ENCODE peak calls at places on chromosome 5, in five cellular contexts. One of them, this sample, is unnamed.

GRCh38 chr5:77396017-77396416 is 96.1 kb downstream of the WDR41 start:
- DNase-seq in choroid plexus epithelial cell: no peak
- DNase-seq in cardiac fibroblast: no peak
- DNase-seq in mucosa of descending colon: no peak
- DNase-seq in IMR-90: no peak
- DNase-seq in this sample: no peak

GRCh38 chr5:38466444-38467189 is 89.8 kb downstream of the LIFR start:
- DNase-seq in choroid plexus epithelial cell: peak; percentile 99
- DNase-seq in cardiac fibroblast: peak; percentile 74
- DNase-seq in mucosa of descending colon: peak; percentile 46
- DNase-seq in IMR-90: no peak
- DNase-seq in this sample: peak; percentile 95

GRCh38 chr5:18141260-18141659 is 507.0 kb downstream of the TAF11L14 start:
- DNase-seq in choroid plexus epithelial cell: no peak
- DNase-seq in cardiac fibroblast: no peak
- DNase-seq in mucosa of descending colon: no peak
- DNase-seq in IMR-90: no peak
- DNase-seq in this sample: no peak

GRCh38 chr5:180915924-180916323 is 17.0 kb downstream of the BTNL8 start:
- DNase-seq in choroid plexus epithelial cell: no peak
- DNase-seq in cardiac fibroblast: no peak
- DNase-seq in mucosa of descending colon: no peak
- DNase-seq in IMR-90: no peak
- DNase-seq in this sample: no peak

GRCh38 chr5:95080026-95080425 is 204.9 kb downstream of the MCTP1 start:
- DNase-seq in choroid plexus epithelial cell: peak; percentile 35
- DNase-seq in cardiac fibroblast: peak; percentile 33
- DNase-seq in mucosa of descending colon: no peak
- DNase-seq in IMR-90: no peak
- DNase-seq in this sample: peak; percentile 16

GRCh38 chr5:140310434-140310833 is 7.5 kb upstream of the PFDN1 start:
- DNase-seq in choroid plexus epithelial cell: no peak
- DNase-seq in cardiac fibroblast: peak; percentile 64
- DNase-seq in mucosa of descending colon: no peak
- DNase-seq in IMR-90: no peak
- DNase-seq in this sample: no peak

GRCh38 chr5:32311404-32312193 is 1.1 kb downstream of the MTMR12 start:
- DNase-seq in choroid plexus epithelial cell: peak; percentile 13
- DNase-seq in cardiac fibroblast: peak; percentile 16
- DNase-seq in mucosa of descending colon: no peak
- DNase-seq in IMR-90: peak; percentile 11
- DNase-seq in this sample: peak; percentile 37

GRCh38 chr5:10726179-10726912 is 34.7 kb downstream of the DAP start:
- DNase-seq in choroid plexus epithelial cell: no peak
- DNase-seq in cardiac fibroblast: no peak
- DNase-seq in mucosa of descending colon: no peak
- DNase-seq in IMR-90: peak; percentile 53
- DNase-seq in this sample: peak; percentile 42

GRCh38 chr5:32329395-32329834 is 16.7 kb upstream of the MTMR12 start:
- DNase-seq in choroid plexus epithelial cell: peak; percentile 83
- DNase-seq in cardiac fibroblast: peak; percentile 79
- DNase-seq in mucosa of descending colon: peak; percentile 82
- DNase-seq in IMR-90: peak; percentile 60
- DNase-seq in this sample: peak; percentile 65

GRCh38 chr5:138354926-138355378 is 2.5 kb downstream of the KDM3B start:
- DNase-seq in choroid plexus epithelial cell: peak; percentile 94
- DNase-seq in cardiac fibroblast: peak; percentile 90
- DNase-seq in mucosa of descending colon: peak; percentile 35
- DNase-seq in IMR-90: peak; percentile 77
- DNase-seq in this sample: peak; percentile 93

GRCh38 chr5:77851229-77852067 is 75.3 kb upstream of the TBCA start:
- DNase-seq in choroid plexus epithelial cell: peak; percentile 37
- DNase-seq in cardiac fibroblast: peak; percentile 22
- DNase-seq in mucosa of descending colon: peak; percentile 16
- DNase-seq in IMR-90: peak; percentile 14
- DNase-seq in this sample: peak; percentile 25

GRCh38 chr5:6719896-6720560 is 6.8 kb downstream of the TENT4A start:
- DNase-seq in choroid plexus epithelial cell: no peak
- DNase-seq in cardiac fibroblast: peak; percentile 33
- DNase-seq in mucosa of descending colon: no peak
- DNase-seq in IMR-90: peak; percentile 30
- DNase-seq in this sample: peak; percentile 63

GRCh38 chr5:131263648-131264452 is at the start of gene CDC42SE2:
- DNase-seq in choroid plexus epithelial cell: peak; percentile 86
- DNase-seq in cardiac fibroblast: peak; percentile 76
- DNase-seq in mucosa of descending colon: peak; percentile 90
- DNase-seq in IMR-90: peak; percentile 80
- DNase-seq in this sample: peak; percentile 71

GRCh38 chr5:85814596-85814995 is 803.1 kb upstream of the COX7C start:
- DNase-seq in choroid plexus epithelial cell: no peak
- DNase-seq in cardiac fibroblast: no peak
- DNase-seq in mucosa of descending colon: no peak
- DNase-seq in IMR-90: no peak
- DNase-seq in this sample: no peak

GRCh38 chr5:82365744-82366228 is 87.6 kb upstream of the RPS23 start:
- DNase-seq in choroid plexus epithelial cell: peak; percentile 94
- DNase-seq in cardiac fibroblast: peak; percentile 92
- DNase-seq in mucosa of descending colon: no peak
- DNase-seq in IMR-90: peak; percentile 80
- DNase-seq in this sample: peak; percentile 85

GRCh38 chr5:109857405-109858031 is 167.8 kb downstream of the MAN2A1 start:
- DNase-seq in choroid plexus epithelial cell: no peak
- DNase-seq in cardiac fibroblast: no peak
- DNase-seq in mucosa of descending colon: no peak
- DNase-seq in IMR-90: no peak
- DNase-seq in this sample: no peak

GRCh38 chr5:14036947-14037346 is 92.5 kb upstream of the DNAH5 start:
- DNase-seq in choroid plexus epithelial cell: peak; percentile 55
- DNase-seq in cardiac fibroblast: peak; percentile 61
- DNase-seq in mucosa of descending colon: no peak
- DNase-seq in IMR-90: peak; percentile 52
- DNase-seq in this sample: peak; percentile 36

GRCh38 chr5:35656721-35657120 is 39.1 kb downstream of the SPEF2 start:
- DNase-seq in choroid plexus epithelial cell: peak; percentile 30
- DNase-seq in cardiac fibroblast: no peak
- DNase-seq in mucosa of descending colon: no peak
- DNase-seq in IMR-90: peak; percentile 75
- DNase-seq in this sample: no peak

GRCh38 chr5:105968961-105969360 is 1701.8 kb downstream of the EFNA5 start:
- DNase-seq in choroid plexus epithelial cell: peak; percentile 35
- DNase-seq in cardiac fibroblast: peak; percentile 38
- DNase-seq in mucosa of descending colon: no peak
- DNase-seq in IMR-90: no peak
- DNase-seq in this sample: peak; percentile 6

GRCh38 chr5:68946728-68947127 is 147.1 kb upstream of the SLC30A5 start:
- DNase-seq in choroid plexus epithelial cell: no peak
- DNase-seq in cardiac fibroblast: no peak
- DNase-seq in mucosa of descending colon: no peak
- DNase-seq in IMR-90: no peak
- DNase-seq in this sample: no peak

GRCh38 chr5:132321109-132321721 is 27.0 kb downstream of the SLC22A4 start:
- DNase-seq in choroid plexus epithelial cell: no peak
- DNase-seq in cardiac fibroblast: no peak
- DNase-seq in mucosa of descending colon: no peak
- DNase-seq in IMR-90: no peak
- DNase-seq in this sample: no peak

GRCh38 chr5:133727636-133728035 is 115.3 kb upstream of the FSTL4 start:
- DNase-seq in choroid plexus epithelial cell: no peak
- DNase-seq in cardiac fibroblast: no peak
- DNase-seq in mucosa of descending colon: no peak
- DNase-seq in IMR-90: no peak
- DNase-seq in this sample: no peak

GRCh38 chr5:139767960-139768359 is 27.6 kb upstream of the PSD2 start:
- DNase-seq in choroid plexus epithelial cell: no peak
- DNase-seq in cardiac fibroblast: no peak
- DNase-seq in mucosa of descending colon: no peak
- DNase-seq in IMR-90: no peak
- DNase-seq in this sample: no peak

GRCh38 chr5:60516688-60517087 is 183.3 kb downstream of the DEPDC1B start:
- DNase-seq in choroid plexus epithelial cell: no peak
- DNase-seq in cardiac fibroblast: no peak
- DNase-seq in mucosa of descending colon: no peak
- DNase-seq in IMR-90: no peak
- DNase-seq in this sample: no peak

DNA sequence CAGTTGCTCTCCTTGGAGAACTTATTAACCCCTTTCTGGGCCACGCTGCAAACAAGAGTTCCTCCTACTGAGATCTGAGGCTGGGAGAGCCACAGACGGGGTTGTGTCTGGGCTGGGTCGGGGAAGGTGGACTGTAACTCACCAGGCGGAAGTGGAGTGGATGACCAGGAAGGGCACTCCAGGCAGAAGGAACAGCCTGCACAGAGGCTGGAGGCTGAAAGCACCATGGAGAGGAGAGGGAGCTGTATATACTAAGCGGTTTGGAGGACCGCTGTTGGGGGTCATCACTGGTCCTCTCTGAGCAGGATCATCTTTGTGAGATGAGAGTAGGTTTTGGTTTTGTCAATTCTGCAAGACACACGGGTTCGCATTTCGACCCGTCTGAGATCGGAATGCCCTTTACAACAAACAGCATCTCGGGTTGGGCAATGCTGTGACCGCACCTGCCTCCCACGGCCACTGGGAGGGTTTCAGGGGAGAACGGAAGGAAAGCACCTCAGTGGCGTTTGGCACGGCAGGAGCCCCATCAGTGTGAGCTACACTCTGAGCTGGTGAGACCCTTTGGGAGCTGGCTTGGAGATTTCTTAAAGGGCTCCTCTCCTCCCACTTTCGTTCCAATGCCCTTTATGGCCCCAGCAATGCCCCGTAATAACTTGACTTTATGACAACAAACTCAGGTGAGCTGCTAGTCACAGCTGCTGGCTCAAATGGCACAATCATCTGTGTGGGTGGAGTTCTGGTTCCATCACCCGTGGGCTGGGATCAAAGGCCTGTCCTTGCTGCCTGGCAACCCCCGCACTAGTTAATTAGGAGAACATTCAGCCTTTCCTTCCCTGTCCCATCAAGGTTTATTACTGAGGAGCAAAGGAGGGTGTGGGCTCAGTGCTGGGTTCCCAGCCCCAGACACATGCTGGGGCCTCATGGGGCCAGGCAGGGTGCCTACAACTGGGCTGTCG is 18.7 kb upstream of the NEURL1B start:
- DNase-seq in choroid plexus epithelial cell: no peak
- DNase-seq in cardiac fibroblast: no peak
- DNase-seq in mucosa of descending colon: peak; percentile 92
- DNase-seq in IMR-90: no peak
- DNase-seq in this sample: no peak
- TF ChIP-seq CTCF in choroid plexus epithelial cell: no peak
- TF ChIP-seq CTCF in cardiac fibroblast: no peak
- TF ChIP-seq CTCF in mucosa of descending colon: no peak
- TF ChIP-seq CTCF in IMR-90: no peak
- TF ChIP-seq CTCF in this sample: no peak

DNA sequence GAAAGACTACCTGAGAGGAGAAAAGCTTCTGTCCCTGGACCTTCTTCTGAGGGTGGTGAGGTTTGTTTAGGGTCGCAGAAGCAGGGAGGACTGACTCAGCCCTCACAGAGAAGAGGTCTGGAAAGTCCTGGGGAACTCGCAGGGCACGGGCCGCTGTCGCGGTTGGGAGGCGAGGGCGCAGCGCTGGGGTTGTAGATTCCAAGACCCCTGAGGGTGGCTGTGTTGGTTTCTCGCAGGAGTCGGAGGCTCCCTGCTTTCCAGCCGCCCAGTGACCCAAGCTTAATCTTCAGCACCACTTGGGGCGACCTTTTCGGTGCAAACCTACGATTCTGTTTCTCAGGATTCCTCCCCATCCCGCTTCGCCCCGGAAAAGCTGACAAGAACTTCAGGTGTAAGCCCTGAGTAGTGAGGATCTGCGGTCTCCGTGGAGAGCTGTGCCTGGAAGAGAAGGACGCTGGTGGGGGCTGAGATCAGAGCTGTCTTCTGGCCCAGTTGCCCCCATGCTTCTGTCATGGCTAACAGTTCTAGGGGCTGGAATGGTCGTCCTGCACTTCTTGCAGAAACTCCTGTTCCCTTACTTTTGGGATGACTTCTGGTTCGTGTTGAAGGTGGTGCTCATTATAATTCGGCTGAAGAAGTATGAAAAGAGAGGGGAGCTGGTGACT is 482 bp downstream of the SLC27A6 start:
- DNase-seq in choroid plexus epithelial cell: no peak
- DNase-seq in cardiac fibroblast: no peak
- DNase-seq in mucosa of descending colon: no peak
- DNase-seq in IMR-90: no peak
- DNase-seq in this sample: no peak
- H3K4me3 ChIP-seq in choroid plexus epithelial cell: peak overlapping the region; percentile 48
- H3K4me3 ChIP-seq in cardiac fibroblast: peak overlapping the region; percentile 39
- H3K4me3 ChIP-seq in mucosa of descending colon: no peak overlapping the region
- H3K4me3 ChIP-seq in IMR-90: no peak overlapping the region
- H3K4me3 ChIP-seq in this sample: peak overlapping the region; percentile 42

DNA sequence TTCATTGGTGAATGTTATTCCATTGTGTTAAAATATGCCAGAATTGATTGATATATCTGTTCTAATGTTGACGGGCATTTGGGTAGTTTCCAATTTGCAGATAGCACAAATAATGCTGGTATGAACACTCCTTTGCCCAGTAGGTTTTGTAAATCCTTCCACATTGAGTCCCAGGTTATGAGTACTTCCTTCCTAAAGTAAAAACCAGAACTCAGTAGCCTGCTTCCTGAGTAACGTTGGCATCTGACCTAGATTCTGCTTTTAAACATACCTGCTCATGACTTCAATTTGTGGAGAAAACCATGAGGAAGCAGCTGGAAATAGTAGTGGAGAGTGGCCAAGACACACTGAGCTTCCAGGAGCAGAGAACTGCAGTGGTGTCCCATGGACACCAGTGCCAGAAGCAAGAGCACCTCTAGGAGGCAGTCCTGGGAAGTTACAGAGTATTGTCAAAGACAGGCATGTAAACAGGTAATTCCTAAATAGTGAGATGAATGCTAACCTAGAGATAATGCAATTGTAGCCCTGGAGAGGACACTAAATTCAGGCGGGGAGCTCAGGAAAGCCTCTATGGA is 24.3 kb upstream of the RASGRF2 start:
- DNase-seq in choroid plexus epithelial cell: no peak
- DNase-seq in cardiac fibroblast: no peak
- DNase-seq in mucosa of descending colon: peak; percentile 15
- DNase-seq in IMR-90: no peak
- DNase-seq in this sample: no peak
- TF ChIP-seq CTCF in choroid plexus epithelial cell: peak; percentile 42
- TF ChIP-seq CTCF in cardiac fibroblast: no peak
- TF ChIP-seq CTCF in mucosa of descending colon: no peak
- TF ChIP-seq CTCF in IMR-90: peak; percentile 5
- TF ChIP-seq CTCF in this sample: peak; percentile 10

GRCh38 chr5:1101991-1102713 is 9.7 kb downstream of the SLC12A7 start:
- DNase-seq in choroid plexus epithelial cell: no peak
- DNase-seq in cardiac fibroblast: peak; percentile 20
- DNase-seq in mucosa of descending colon: peak; percentile 46
- DNase-seq in IMR-90: peak; percentile 18
- DNase-seq in this sample: no peak
- H3K4me3 ChIP-seq in choroid plexus epithelial cell: no peak overlapping the region
- H3K4me3 ChIP-seq in cardiac fibroblast: no peak overlapping the region
- H3K4me3 ChIP-seq in mucosa of descending colon: no peak overlapping the region
- H3K4me3 ChIP-seq in IMR-90: no peak overlapping the region
- H3K4me3 ChIP-seq in this sample: no peak overlapping the region

DNA sequence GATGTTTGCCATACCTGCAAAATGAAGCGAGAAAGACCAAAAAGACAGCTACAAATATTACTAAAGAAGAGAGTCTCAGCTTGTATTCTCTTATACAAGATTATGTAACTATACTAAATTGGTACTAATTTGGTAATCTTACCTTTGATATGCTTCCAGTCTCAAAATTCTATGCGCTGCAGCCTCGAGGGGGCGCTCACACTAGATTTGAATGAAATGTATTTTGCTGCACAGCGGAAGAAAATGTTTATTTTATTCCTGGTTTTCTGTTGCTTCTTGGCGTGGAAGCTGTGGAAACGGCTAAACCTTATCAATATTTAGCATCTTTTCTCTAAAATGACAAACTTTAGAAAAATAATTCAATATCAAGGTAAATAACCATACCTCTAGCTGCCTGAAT is 267.0 kb upstream of the NUDT12 start:
- DNase-seq in choroid plexus epithelial cell: peak; percentile 29
- DNase-seq in cardiac fibroblast: no peak
- DNase-seq in mucosa of descending colon: peak; percentile 7
- DNase-seq in IMR-90: no peak
- DNase-seq in this sample: no peak
- TF ChIP-seq CTCF in choroid plexus epithelial cell: peak; percentile 72
- TF ChIP-seq CTCF in cardiac fibroblast: peak; percentile 12
- TF ChIP-seq CTCF in mucosa of descending colon: no peak
- TF ChIP-seq CTCF in IMR-90: peak; percentile 35
- TF ChIP-seq CTCF in this sample: peak; percentile 28

This sample was measured in fibroblast of mammary gland.